ENCODE peak calls at places on chromosomes 11 and 22, in eight cellular contexts. K is CD4-positive, alpha-beta memory T cell; W is AG04449; N is neural progenitor cell; F is AG10803; V is fibroblast of mammary gland; I is A549; Y is thoracic aorta. G is an unnamed sample.

GRCh38 chr11:106217456-106217855 is 140.0 kb downstream of the AASDHPPT start:
- DNase-seq in K (no peak), W (no peak), N (no peak), F (peak; percentile 5), V (no peak), I (no peak), Y (no peak), G (no peak)

GRCh38 chr11:131671764-131672163 is 301.3 kb downstream of the NTM start:
- DNase-seq in K (no peak), W (no peak), N (peak; percentile 64), F (no peak), V (no peak), I (no peak), Y (no peak), G (no peak)

GRCh38 chr11:83007909-83008580 is 63.7 kb downstream of the RAB30 start:
- DNase-seq in K (no peak), W (no peak), N (peak; percentile 84), F (no peak), V (no peak), I (no peak), Y (no peak), G (no peak)

GRCh38 chr11:2581931-2582435 is 117.8 kb downstream of the KCNQ1OT1 start:
- DNase-seq in K (no peak), W (no peak), N (no peak), F (no peak), V (no peak), I (no peak), Y (no peak), G (no peak)

GRCh38 chr11:16239130-16240105 is 116.9 kb downstream of the SOX6 start:
- DNase-seq in K (no peak), W (no peak), N (peak; percentile 3), F (no peak), V (no peak), I (no peak), Y (no peak), G (no peak)

GRCh38 chr22:42868751-42869251 is 11.7 kb upstream of the ARFGAP3 start:
- DNase-seq in K (no peak), W (no peak), N (no peak), F (no peak), V (peak; percentile 47), I (no peak), Y (no peak), G (no peak)

GRCh38 chr11:120326228-120326627 is 1.1 kb downstream of the TLCD5 start:
- DNase-seq in K (no peak), W (no peak), N (no peak), F (peak; percentile 72), V (peak; percentile 84), I (no peak), Y (no peak), G (no peak)

GRCh38 chr11:61507962-61508824 is at the start of gene LRRC10B:
- DNase-seq in K (no peak), W (no peak), N (peak; percentile 96), F (no peak), V (no peak), I (no peak), Y (no peak), G (no peak)

GRCh38 chr11:2802389-2803185 is 83.0 kb downstream of the CDKN1C start:
- DNase-seq in K (no peak), W (no peak), N (no peak), F (no peak), V (no peak), I (no peak), Y (no peak), G (no peak)

GRCh38 chr11:48036011-48036410 is 55.7 kb downstream of the PTPRJ start:
- DNase-seq in K (no peak), W (no peak), N (no peak), F (no peak), V (peak; percentile 29), I (no peak), Y (no peak), G (no peak)

GRCh38 chr11:12448131-12448939 is 71.0 kb downstream of the PARVA start:
- DNase-seq in K (no peak), W (no peak), N (no peak), F (no peak), V (peak; percentile 13), I (no peak), Y (no peak), G (no peak)

GRCh38 chr11:64176751-64177150 is 9.2 kb upstream of the STIP1 start:
- DNase-seq in K (no peak), W (no peak), N (no peak), F (no peak), V (no peak), I (no peak), Y (no peak), G (no peak)

GRCh38 chr11:121841487-121842167 is 274.4 kb downstream of the BLID start:
- DNase-seq in K (no peak), W (peak; percentile 82), N (peak; percentile 68), F (peak; percentile 99), V (peak; percentile 81), I (no peak), Y (no peak), G (peak; percentile 2)

GRCh38 chr11:121839821-121840220 is 276.2 kb downstream of the BLID start:
- DNase-seq in K (no peak), W (peak; percentile 34), N (no peak), F (peak; percentile 81), V (peak; percentile 38), I (no peak), Y (no peak), G (no peak)

GRCh38 chr11:121844016-121844415 is 272.0 kb downstream of the BLID start:
- DNase-seq in K (no peak), W (no peak), N (no peak), F (no peak), V (no peak), I (no peak), Y (no peak), G (no peak)

GRCh38 chr11:121838571-121838970 is 277.4 kb downstream of the BLID start:
- DNase-seq in K (no peak), W (no peak), N (no peak), F (peak; percentile 80), V (no peak), I (no peak), Y (no peak), G (no peak)

DNA sequence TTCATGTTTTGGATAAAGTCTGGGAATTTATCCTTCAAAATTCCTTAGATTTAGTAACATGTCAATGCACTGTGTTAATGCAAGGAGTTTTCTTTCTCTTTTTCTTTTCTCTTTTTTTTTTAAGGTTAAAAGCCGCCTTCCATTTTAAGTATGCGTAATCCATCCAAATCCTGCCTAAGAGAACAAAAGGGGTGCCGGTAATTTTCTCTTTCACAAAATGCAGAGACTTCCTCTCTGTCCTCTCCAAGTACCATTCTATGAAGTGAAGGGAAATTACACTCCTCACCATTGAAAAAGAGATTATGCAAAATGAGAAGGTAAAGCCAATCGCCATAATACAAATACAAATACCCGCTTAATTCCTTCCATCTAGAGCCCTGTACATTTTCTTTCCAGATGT is 273.8 kb downstream of the BLID start:
- DNase-seq in K (no peak), W (no peak), N (peak; percentile 69), F (no peak), V (no peak), I (no peak), Y (no peak), G (no peak)
- H3K4me3 ChIP-seq in K (no peak overlapping the region), W (no peak overlapping the region), N (no peak overlapping the region), F (no peak overlapping the region), V (no peak overlapping the region), I (no peak overlapping the region), Y (no peak overlapping the region), G (no peak overlapping the region)

GRCh38 chr11:67261942-67262681 is 4.2 kb upstream of the GRK2 start:
- DNase-seq in K (peak; percentile 39), W (no peak), N (no peak), F (no peak), V (no peak), I (no peak), Y (no peak), G (no peak)
- H3K4me3 ChIP-seq in K (no peak overlapping the region), W (no peak overlapping the region), N (peak overlapping the region; percentile 37), F (no peak overlapping the region), V (no peak overlapping the region), I (no peak overlapping the region), Y (peak overlapping the region; percentile 63), G (no peak overlapping the region)

GRCh38 chr22:50053861-50054260 is 4.2 kb downstream of the TTLL8 start:
- DNase-seq in K (no peak), W (no peak), N (no peak), F (no peak), V (no peak), I (no peak), Y (no peak), G (no peak)
- H3K4me3 ChIP-seq in K (no peak overlapping the region), W (no peak overlapping the region), N (no peak overlapping the region), F (no peak overlapping the region), V (no peak overlapping the region), I (no peak overlapping the region), Y (no peak overlapping the region), G (no peak overlapping the region)

DNA sequence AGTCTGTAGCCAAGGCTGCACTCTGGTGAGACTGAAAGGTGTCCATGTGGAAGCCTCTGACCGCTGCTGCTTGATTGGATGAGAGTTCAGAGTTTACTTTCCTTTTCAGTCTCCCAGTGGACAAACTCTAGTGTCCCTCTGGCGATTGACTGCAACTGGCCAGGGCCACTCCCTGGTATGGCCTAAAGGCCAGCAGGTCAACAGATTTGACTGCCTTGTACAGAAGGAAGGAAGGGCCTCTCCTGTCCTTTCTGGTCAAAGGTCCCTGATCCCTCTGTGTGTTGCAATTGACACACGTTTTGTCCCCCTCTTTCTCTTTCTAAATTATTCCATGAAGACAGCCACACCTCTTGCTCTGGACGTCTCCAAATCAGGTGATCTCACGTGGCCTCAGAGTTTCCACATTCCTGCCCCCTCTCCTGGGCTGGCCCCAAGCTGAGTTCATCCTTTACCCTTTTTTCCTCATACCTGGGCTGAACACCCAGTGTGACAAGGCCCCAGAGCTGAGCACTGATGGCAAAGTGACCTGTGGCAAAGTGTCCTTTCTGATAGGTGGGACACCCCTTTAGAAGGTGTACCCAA is 18.7 kb upstream of the FBLN1 start:
- DNase-seq in K (no peak), W (no peak), N (no peak), F (no peak), V (no peak), I (no peak), Y (no peak), G (no peak)
- H3K4me3 ChIP-seq in K (no peak overlapping the region), W (no peak overlapping the region), N (no peak overlapping the region), F (no peak overlapping the region), V (no peak overlapping the region), I (no peak overlapping the region), Y (no peak overlapping the region), G (no peak overlapping the region)

GRCh38 chr11:56748597-56748996 is at the start of gene OR9G4:
- DNase-seq in K (no peak), W (no peak), N (no peak), F (no peak), V (no peak), I (no peak), Y (no peak), G (no peak)
- H3K4me3 ChIP-seq in K (no peak within 1 kb of the TSS), W (no peak within 1 kb of the TSS), N (no peak within 1 kb of the TSS), F (no peak within 1 kb of the TSS), V (no peak within 1 kb of the TSS), I (no peak within 1 kb of the TSS), Y (no peak within 1 kb of the TSS), G (no peak within 1 kb of the TSS)

GRCh38 chr11:112881461-112881860 is 79.8 kb upstream of the NCAM1 start:
- DNase-seq in K (no peak), W (no peak), N (peak; percentile 79), F (peak; percentile 62), V (no peak), I (peak; percentile 25), Y (peak; percentile 33), G (peak; percentile 18)
- H3K4me3 ChIP-seq in K (no peak overlapping the region), W (no peak overlapping the region), N (peak overlapping the region; percentile 28), F (peak overlapping the region; percentile 55), V (no peak overlapping the region), I (no peak overlapping the region), Y (peak overlapping the region; percentile 71), G (peak overlapping the region; percentile 39)